ENCODE peak calls at places on chromosome 14, in four cellular contexts. N, W, R and E are unnamed samples.

GRCh38 chr14:35338731-35339405 is 46.7 kb downstream of the PSMA6 start:
- DNase-seq in N (no peak), W (no peak), R (no peak), E (no peak)

GRCh38 chr14:68349900-68350323 is 443.0 kb downstream of the ZFP36L1 start:
- DNase-seq in N (no peak), W (no peak), R (no peak), E (no peak)

GRCh38 chr14:75339059-75339458 is 60.4 kb downstream of the FOS start:
- DNase-seq in N (no peak), W (no peak), R (no peak), E (no peak)

GRCh38 chr14:52553002-52553670 is 500 bp downstream of the GPR137C start:
- DNase-seq in N (peak), W (no peak), R (peak), E (no peak)

GRCh38 chr14:101409006-101409543 is 152.2 kb upstream of the DIO3 start:
- DNase-seq in N (no peak), W (no peak), R (no peak), E (no peak)

GRCh38 chr14:95835331-95835730 is 41.3 kb upstream of the TUNAR start:
- DNase-seq in N (no peak), W (no peak), R (peak), E (no peak)

GRCh38 chr14:102320033-102320660 is 601 bp downstream of the ZNF839 start:
- DNase-seq in N (peak), W (no peak), R (peak), E (peak)

GRCh38 chr14:59427653-59428578 is 37.3 kb downstream of the GPR135 start:
- DNase-seq in N (peak), W (no peak), R (no peak), E (peak)

GRCh38 chr14:68506021-68506644 is 286.7 kb downstream of the ZFP36L1 start:
- DNase-seq in N (no peak), W (no peak), R (no peak), E (no peak)

GRCh38 chr14:51458563-51458955 is 193.2 kb upstream of the FRMD6 start:
- DNase-seq in N (no peak), W (no peak), R (no peak), E (no peak)

GRCh38 chr14:103545219-103545914 is 16.4 kb downstream of the TRMT61A start:
- DNase-seq in N (peak), W (no peak), R (no peak), E (peak)

GRCh38 chr14:54976316-54976715 is 50.6 kb downstream of the WDHD1 start:
- DNase-seq in N (no peak), W (no peak), R (no peak), E (no peak)

GRCh38 chr14:54364555-54365415 is 32.0 kb upstream of the CDKN3 start:
- DNase-seq in N (no peak), W (no peak), R (no peak), E (peak)

GRCh38 chr14:92514844-92515509 is 1.4 kb downstream of the RIN3 start:
- DNase-seq in N (no peak), W (no peak), R (no peak), E (no peak)

GRCh38 chr14:79820866-79821535 is 390.3 kb downstream of the DIO2 start:
- DNase-seq in N (no peak), W (peak), R (no peak), E (no peak)

GRCh38 chr14:105576525-105577088 is 50.2 kb downstream of the TMEM121 start:
- DNase-seq in N (no peak), W (no peak), R (no peak), E (no peak)

GRCh38 chr14:68777644-68778043 is 15.2 kb downstream of the ZFP36L1 start:
- DNase-seq in N (no peak), W (no peak), R (no peak), E (no peak)

GRCh38 chr14:69768873-69769272 is 1.9 kb downstream of the SRSF5 start:
- DNase-seq in N (no peak), W (no peak), R (no peak), E (no peak)

GRCh38 chr14:38721822-38722431 is 381.1 kb downstream of the SEC23A start:
- DNase-seq in N (no peak), W (peak), R (peak), E (no peak)

GRCh38 chr14:72049462-72049861 is 117.2 kb downstream of the RGS6 start:
- DNase-seq in N (no peak), W (no peak), R (peak), E (no peak)